ENCODE peak calls at places on chromosomes 6 and 20, in ten cellular contexts. One of them, this sample, is unnamed. For H3K4me1 and H3K27me3, the result is how much of the 10 kb centered on the place peaks cover.

GRCh38 chr6:133991096-133991593 is 38.1 kb downstream of the TBPL1 start:
- DNase-seq in psoas muscle: no peak
- DNase-seq in GM23248: peak
- DNase-seq in stomach: no peak
- DNase-seq in neural progenitor cell: no peak
- DNase-seq in CD8-positive, alpha-beta memory T cell: no peak
- DNase-seq in CD8-positive, alpha-beta T cell: no peak
- DNase-seq in IMR-90: peak
- DNase-seq in left ventricle myocardium inferior: no peak
- DNase-seq in mammary epithelial cell: peak
- DNase-seq in this sample: no peak

GRCh38 chr20:57856658-57857057 is 146.8 kb upstream of the PMEPA1 start:
- DNase-seq in psoas muscle: no peak
- DNase-seq in GM23248: no peak
- DNase-seq in stomach: no peak
- DNase-seq in neural progenitor cell: no peak
- DNase-seq in CD8-positive, alpha-beta memory T cell: no peak
- DNase-seq in CD8-positive, alpha-beta T cell: no peak
- DNase-seq in IMR-90: no peak
- DNase-seq in left ventricle myocardium inferior: no peak
- DNase-seq in mammary epithelial cell: peak
- DNase-seq in this sample: no peak

GRCh38 chr6:97586344-97586743 is 303.3 kb upstream of the MMS22L start:
- DNase-seq in psoas muscle: no peak
- DNase-seq in GM23248: peak
- DNase-seq in stomach: no peak
- DNase-seq in neural progenitor cell: peak
- DNase-seq in CD8-positive, alpha-beta memory T cell: no peak
- DNase-seq in CD8-positive, alpha-beta T cell: no peak
- DNase-seq in IMR-90: peak
- DNase-seq in left ventricle myocardium inferior: no peak
- DNase-seq in mammary epithelial cell: peak
- DNase-seq in this sample: no peak

GRCh38 chr6:5121956-5122355 is 36.8 kb downstream of the PPP1R3G start:
- DNase-seq in psoas muscle: no peak
- DNase-seq in GM23248: no peak
- DNase-seq in stomach: no peak
- DNase-seq in neural progenitor cell: no peak
- DNase-seq in CD8-positive, alpha-beta memory T cell: no peak
- DNase-seq in CD8-positive, alpha-beta T cell: no peak
- DNase-seq in IMR-90: no peak
- DNase-seq in left ventricle myocardium inferior: no peak
- DNase-seq in mammary epithelial cell: no peak
- DNase-seq in this sample: no peak

GRCh38 chr6:128519132-128519930 is 1.1 kb downstream of the PTPRK start:
- DNase-seq in psoas muscle: peak
- DNase-seq in GM23248: peak
- DNase-seq in stomach: peak
- DNase-seq in neural progenitor cell: peak
- DNase-seq in CD8-positive, alpha-beta memory T cell: peak
- DNase-seq in CD8-positive, alpha-beta T cell: no peak
- DNase-seq in IMR-90: peak
- DNase-seq in left ventricle myocardium inferior: peak
- DNase-seq in mammary epithelial cell: peak
- DNase-seq in this sample: peak

GRCh38 chr6:20416063-20416454 is 14.4 kb downstream of the E2F3 start:
- DNase-seq in psoas muscle: no peak
- DNase-seq in GM23248: no peak
- DNase-seq in stomach: no peak
- DNase-seq in neural progenitor cell: no peak
- DNase-seq in CD8-positive, alpha-beta memory T cell: no peak
- DNase-seq in CD8-positive, alpha-beta T cell: no peak
- DNase-seq in IMR-90: no peak
- DNase-seq in left ventricle myocardium inferior: no peak
- DNase-seq in mammary epithelial cell: no peak
- DNase-seq in this sample: no peak

GRCh38 chr6:8027965-8028651 is 36.1 kb downstream of the BLOC1S5 start:
- DNase-seq in psoas muscle: no peak
- DNase-seq in GM23248: peak
- DNase-seq in stomach: no peak
- DNase-seq in neural progenitor cell: no peak
- DNase-seq in CD8-positive, alpha-beta memory T cell: no peak
- DNase-seq in CD8-positive, alpha-beta T cell: no peak
- DNase-seq in IMR-90: peak
- DNase-seq in left ventricle myocardium inferior: no peak
- DNase-seq in mammary epithelial cell: no peak
- DNase-seq in this sample: no peak

GRCh38 chr6:118705799-118706481 is 54.5 kb upstream of the CEP85L start:
- DNase-seq in psoas muscle: no peak
- DNase-seq in GM23248: peak
- DNase-seq in stomach: no peak
- DNase-seq in neural progenitor cell: peak
- DNase-seq in CD8-positive, alpha-beta memory T cell: no peak
- DNase-seq in CD8-positive, alpha-beta T cell: no peak
- DNase-seq in IMR-90: peak
- DNase-seq in left ventricle myocardium inferior: no peak
- DNase-seq in mammary epithelial cell: peak
- DNase-seq in this sample: peak

GRCh38 chr6:34709386-34709785 is 12.8 kb upstream of the ILRUN start:
- DNase-seq in psoas muscle: peak
- DNase-seq in GM23248: no peak
- DNase-seq in stomach: peak
- DNase-seq in neural progenitor cell: no peak
- DNase-seq in CD8-positive, alpha-beta memory T cell: no peak
- DNase-seq in CD8-positive, alpha-beta T cell: no peak
- DNase-seq in IMR-90: peak
- DNase-seq in left ventricle myocardium inferior: peak
- DNase-seq in mammary epithelial cell: no peak
- DNase-seq in this sample: peak

GRCh38 chr6:148928811-148929210 is 182.0 kb downstream of the UST start:
- DNase-seq in psoas muscle: no peak
- DNase-seq in GM23248: no peak
- DNase-seq in stomach: no peak
- DNase-seq in neural progenitor cell: no peak
- DNase-seq in CD8-positive, alpha-beta memory T cell: no peak
- DNase-seq in CD8-positive, alpha-beta T cell: no peak
- DNase-seq in IMR-90: no peak
- DNase-seq in left ventricle myocardium inferior: no peak
- DNase-seq in mammary epithelial cell: no peak
- DNase-seq in this sample: no peak

GRCh38 chr6:42281570-42281969 is 63.9 kb upstream of the MRPS10 start:
- DNase-seq in psoas muscle: no peak
- DNase-seq in GM23248: no peak
- DNase-seq in stomach: no peak
- DNase-seq in neural progenitor cell: no peak
- DNase-seq in CD8-positive, alpha-beta memory T cell: peak
- DNase-seq in CD8-positive, alpha-beta T cell: peak
- DNase-seq in IMR-90: no peak
- DNase-seq in left ventricle myocardium inferior: no peak
- DNase-seq in mammary epithelial cell: no peak
- DNase-seq in this sample: no peak

GRCh38 chr6:154123131-154123530 is 84.1 kb downstream of the OPRM1 start:
- DNase-seq in psoas muscle: no peak
- DNase-seq in GM23248: no peak
- DNase-seq in stomach: no peak
- DNase-seq in neural progenitor cell: peak
- DNase-seq in CD8-positive, alpha-beta memory T cell: no peak
- DNase-seq in CD8-positive, alpha-beta T cell: no peak
- DNase-seq in IMR-90: no peak
- DNase-seq in left ventricle myocardium inferior: no peak
- DNase-seq in mammary epithelial cell: no peak
- DNase-seq in this sample: no peak

GRCh38 chr6:30463651-30464618 is 25.4 kb upstream of the HLA-E start:
- DNase-seq in psoas muscle: peak
- DNase-seq in GM23248: peak
- DNase-seq in stomach: peak
- DNase-seq in neural progenitor cell: no peak
- DNase-seq in CD8-positive, alpha-beta memory T cell: peak
- DNase-seq in CD8-positive, alpha-beta T cell: peak
- DNase-seq in IMR-90: peak
- DNase-seq in left ventricle myocardium inferior: peak
- DNase-seq in mammary epithelial cell: peak
- DNase-seq in this sample: peak

GRCh38 chr6:75267461-75267860 is 17.1 kb downstream of the TMEM30A start:
- DNase-seq in psoas muscle: no peak
- DNase-seq in GM23248: no peak
- DNase-seq in stomach: no peak
- DNase-seq in neural progenitor cell: no peak
- DNase-seq in CD8-positive, alpha-beta memory T cell: no peak
- DNase-seq in CD8-positive, alpha-beta T cell: no peak
- DNase-seq in IMR-90: no peak
- DNase-seq in left ventricle myocardium inferior: no peak
- DNase-seq in mammary epithelial cell: no peak
- DNase-seq in this sample: no peak

GRCh38 chr6:141491684-141492083 is 641.0 kb upstream of the GJE1 start:
- DNase-seq in psoas muscle: no peak
- DNase-seq in GM23248: no peak
- DNase-seq in stomach: no peak
- DNase-seq in neural progenitor cell: no peak
- DNase-seq in CD8-positive, alpha-beta memory T cell: no peak
- DNase-seq in CD8-positive, alpha-beta T cell: no peak
- DNase-seq in IMR-90: no peak
- DNase-seq in left ventricle myocardium inferior: no peak
- DNase-seq in mammary epithelial cell: no peak
- DNase-seq in this sample: no peak

GRCh38 chr6:166749666-166750065 is 122.6 kb upstream of the RPS6KA2 start:
- DNase-seq in psoas muscle: no peak
- DNase-seq in GM23248: no peak
- DNase-seq in stomach: no peak
- DNase-seq in neural progenitor cell: no peak
- DNase-seq in CD8-positive, alpha-beta memory T cell: no peak
- DNase-seq in CD8-positive, alpha-beta T cell: no peak
- DNase-seq in IMR-90: no peak
- DNase-seq in left ventricle myocardium inferior: no peak
- DNase-seq in mammary epithelial cell: no peak
- DNase-seq in this sample: no peak
- H3K27ac ChIP-seq in psoas muscle: no peak
- H3K27ac ChIP-seq in GM23248: no peak
- H3K27ac ChIP-seq in stomach: no peak
- H3K27ac ChIP-seq in neural progenitor cell: no peak
- H3K27ac ChIP-seq in CD8-positive, alpha-beta memory T cell: no peak
- H3K27ac ChIP-seq in CD8-positive, alpha-beta T cell: no peak
- H3K27ac ChIP-seq in IMR-90: no peak
- H3K27ac ChIP-seq in left ventricle myocardium inferior: no peak
- H3K27ac ChIP-seq in mammary epithelial cell: no peak
- H3K27ac ChIP-seq in this sample: no peak

GRCh38 chr6:15227827-15228318 is 18.0 kb upstream of the JARID2 start:
- DNase-seq in psoas muscle: no peak
- DNase-seq in GM23248: no peak
- DNase-seq in stomach: no peak
- DNase-seq in neural progenitor cell: no peak
- DNase-seq in CD8-positive, alpha-beta memory T cell: no peak
- DNase-seq in CD8-positive, alpha-beta T cell: no peak
- DNase-seq in IMR-90: no peak
- DNase-seq in left ventricle myocardium inferior: no peak
- DNase-seq in mammary epithelial cell: no peak
- DNase-seq in this sample: no peak
- H3K4me1 ChIP-seq in psoas muscle: under half
- H3K4me1 ChIP-seq in GM23248: under half
- H3K4me1 ChIP-seq in stomach: under half
- H3K4me1 ChIP-seq in neural progenitor cell: under half
- H3K4me1 ChIP-seq in CD8-positive, alpha-beta memory T cell: under half
- H3K4me1 ChIP-seq in CD8-positive, alpha-beta T cell: under half
- H3K4me1 ChIP-seq in IMR-90: under half
- H3K4me1 ChIP-seq in left ventricle myocardium inferior: under half
- H3K4me1 ChIP-seq in mammary epithelial cell: under half
- H3K4me1 ChIP-seq in this sample: under half

DNA sequence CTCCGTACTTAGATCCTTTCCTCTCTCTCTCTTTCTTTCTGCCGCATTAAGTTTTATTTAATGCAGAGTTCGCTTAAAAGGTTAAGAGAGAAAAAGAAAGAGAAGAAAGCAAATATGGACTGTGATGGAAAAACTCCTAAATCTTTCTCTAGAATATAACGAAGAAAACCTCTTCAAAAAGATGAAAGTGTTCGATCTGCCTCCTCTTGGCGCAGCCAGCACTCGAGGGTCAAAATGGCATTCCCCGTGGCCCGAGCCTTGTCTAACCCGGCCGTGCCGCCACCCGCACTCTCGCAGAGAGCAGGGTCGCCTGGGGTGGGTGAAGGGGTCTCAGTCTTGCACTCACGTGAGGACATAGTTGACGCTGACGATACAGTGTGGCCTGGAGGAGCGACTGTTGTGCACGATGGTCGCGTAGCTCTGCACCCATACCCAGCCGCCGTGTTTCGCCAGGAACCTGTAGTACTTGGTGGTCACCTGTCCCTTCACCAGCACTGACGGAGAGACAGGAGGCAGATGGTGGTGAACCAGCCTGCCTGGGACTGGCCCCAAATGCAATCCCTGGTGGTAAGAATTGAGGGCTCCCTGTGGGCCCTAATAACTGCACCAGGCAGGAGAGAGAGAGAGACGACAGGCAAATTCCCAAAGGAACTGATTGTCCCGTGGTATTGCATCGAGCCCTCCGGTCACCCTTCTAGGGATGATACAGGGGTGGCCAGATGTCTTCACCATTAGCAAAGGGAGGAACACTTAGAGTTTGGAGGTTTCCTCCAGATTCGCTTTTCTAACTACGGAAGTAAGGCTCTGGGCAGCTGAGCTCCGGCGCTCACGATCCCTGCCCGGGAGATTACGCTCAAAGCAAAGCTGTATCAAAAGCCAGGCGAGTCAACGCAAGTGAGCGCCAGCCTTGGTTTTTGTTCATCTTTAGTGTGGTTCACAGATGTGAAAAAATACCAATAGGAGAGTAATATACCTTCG is 17.5 kb downstream of the SIM1 start:
- DNase-seq in psoas muscle: no peak
- DNase-seq in GM23248: no peak
- DNase-seq in stomach: no peak
- DNase-seq in neural progenitor cell: peak
- DNase-seq in CD8-positive, alpha-beta memory T cell: no peak
- DNase-seq in CD8-positive, alpha-beta T cell: no peak
- DNase-seq in IMR-90: no peak
- DNase-seq in left ventricle myocardium inferior: no peak
- DNase-seq in mammary epithelial cell: no peak
- DNase-seq in this sample: no peak
- H3K27me3 ChIP-seq in psoas muscle: under half
- H3K27me3 ChIP-seq in GM23248: under half
- H3K27me3 ChIP-seq in stomach: under half
- H3K27me3 ChIP-seq in neural progenitor cell: half or more
- H3K27me3 ChIP-seq in CD8-positive, alpha-beta memory T cell: under half
- H3K27me3 ChIP-seq in CD8-positive, alpha-beta T cell: under half
- H3K27me3 ChIP-seq in IMR-90: half or more
- H3K27me3 ChIP-seq in left ventricle myocardium inferior: half or more
- H3K27me3 ChIP-seq in mammary epithelial cell: under half
- H3K27me3 ChIP-seq in this sample: under half

DNA sequence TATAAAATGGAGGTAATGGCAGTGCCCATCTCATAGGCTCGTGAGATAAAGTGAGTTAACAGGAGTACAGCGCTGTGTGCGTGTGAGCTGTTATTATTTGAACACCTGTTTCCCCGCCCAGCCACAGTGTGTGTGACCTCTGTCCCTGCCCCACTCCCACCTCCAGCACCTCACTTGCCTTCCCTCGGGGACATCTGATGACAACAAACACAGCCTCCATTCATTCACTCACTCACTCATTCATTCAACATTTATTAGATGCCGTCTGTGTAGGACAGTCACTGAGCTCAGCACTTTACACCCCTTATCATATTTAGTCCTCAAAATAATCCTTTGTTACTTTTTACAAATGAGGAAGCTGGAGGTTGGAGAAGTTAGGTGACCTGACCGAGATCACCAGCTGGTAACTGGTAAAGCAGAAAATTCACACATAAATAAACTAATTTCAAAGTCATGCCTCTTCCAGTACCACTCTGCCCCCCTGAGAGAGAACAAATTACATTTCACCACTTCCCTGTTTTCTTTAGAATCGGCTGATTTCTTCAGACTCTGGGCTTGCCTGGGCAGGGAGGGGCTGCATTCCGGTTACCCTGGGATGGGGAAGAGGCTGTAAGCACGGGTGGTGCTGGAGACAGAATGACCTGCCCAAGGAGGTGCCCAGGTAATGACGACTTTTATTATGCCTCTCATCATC is 58.6 kb downstream of the CPNE5 start:
- DNase-seq in psoas muscle: no peak
- DNase-seq in GM23248: no peak
- DNase-seq in stomach: no peak
- DNase-seq in neural progenitor cell: no peak
- DNase-seq in CD8-positive, alpha-beta memory T cell: no peak
- DNase-seq in CD8-positive, alpha-beta T cell: no peak
- DNase-seq in IMR-90: no peak
- DNase-seq in left ventricle myocardium inferior: no peak
- DNase-seq in mammary epithelial cell: peak
- DNase-seq in this sample: no peak
- H3K27ac ChIP-seq in psoas muscle: no peak
- H3K27ac ChIP-seq in GM23248: no peak
- H3K27ac ChIP-seq in stomach: no peak
- H3K27ac ChIP-seq in neural progenitor cell: no peak
- H3K27ac ChIP-seq in CD8-positive, alpha-beta memory T cell: no peak
- H3K27ac ChIP-seq in CD8-positive, alpha-beta T cell: no peak
- H3K27ac ChIP-seq in IMR-90: no peak
- H3K27ac ChIP-seq in left ventricle myocardium inferior: no peak
- H3K27ac ChIP-seq in mammary epithelial cell: no peak
- H3K27ac ChIP-seq in this sample: no peak